ENCODE peak calls at places on chromosomes 12 and 14, in nine cellular contexts. D is stomach; Q is uterus; R is tibial artery; K is adrenal gland; L is CD4-positive, alpha-beta memory T cell; A is osteoblast; T is naive thymus-derived CD4-positive, alpha-beta T cell; W is IMR-90. P is an unnamed sample. For H3K4me1 and H3K27me3, the result is how much of the 10 kb centered on the place peaks cover.

GRCh38 chr14:55313480-55313879 is 42.3 kb downstream of the FBXO34 start:
- DNase-seq in L (no peak), Q (no peak), D (no peak), R (no peak), A (no peak), K (no peak), T (no peak), W (no peak), P (no peak)

GRCh38 chr12:97276198-97276580 is 186.4 kb upstream of the RMST start:
- DNase-seq in T (no peak), Q (no peak), R (no peak), D (no peak), K (no peak), L (no peak), A (no peak), W (no peak), P (no peak)

GRCh38 chr14:99234982-99235491 is 37.0 kb downstream of the BCL11B start:
- DNase-seq in Q (no peak), D (no peak), T (no peak), L (peak), W (no peak), A (no peak), K (no peak), R (no peak), P (no peak)

GRCh38 chr12:7915911-7916403 is 20.0 kb downstream of the SLC2A3 start:
- DNase-seq in T (no peak), Q (no peak), R (no peak), L (no peak), W (no peak), D (no peak), A (peak), K (no peak), P (no peak)

GRCh38 chr12:30980886-30981662 is 54.5 kb downstream of the TSPAN11 start:
- DNase-seq in T (no peak), A (no peak), W (no peak), K (no peak), D (no peak), L (no peak), R (no peak), Q (no peak), P (no peak)

GRCh38 chr14:100810861-100811461 is 15.0 kb upstream of the MEG3 start:
- DNase-seq in T (no peak), Q (no peak), A (peak), L (no peak), W (no peak), R (no peak), K (no peak), D (no peak), P (no peak)

GRCh38 chr12:92968201-92968813 is 39.2 kb upstream of the EEA1 start:
- DNase-seq in T (no peak), R (no peak), Q (no peak), A (no peak), W (peak), L (no peak), K (no peak), D (no peak), P (no peak)

GRCh38 chr12:108308432-108308831 is 30.7 kb downstream of the CMKLR1 start:
- DNase-seq in L (no peak), K (no peak), D (no peak), W (no peak), T (no peak), A (no peak), R (no peak), Q (no peak), P (no peak)

GRCh38 chr14:99078426-99078825 is 193.6 kb downstream of the BCL11B start:
- DNase-seq in W (no peak), D (no peak), Q (no peak), L (no peak), A (no peak), T (no peak), K (no peak), R (no peak), P (no peak)

GRCh38 chr14:30756594-30756993 is 117.8 kb upstream of the COCH start:
- DNase-seq in W (no peak), A (no peak), Q (no peak), T (no peak), L (no peak), K (no peak), D (no peak), R (no peak), P (no peak)

GRCh38 chr12:86264451-86265328 is 8.5 kb upstream of the MGAT4C start:
- DNase-seq in Q (no peak), D (peak), W (no peak), K (peak), T (no peak), L (no peak), R (no peak), A (peak), P (peak)

GRCh38 chr14:24928501-24928900 is 121.4 kb downstream of the STXBP6 start:
- DNase-seq in D (no peak), W (peak), R (no peak), K (no peak), A (no peak), L (no peak), T (no peak), Q (no peak), P (no peak)

GRCh38 chr12:57954768-57955167 is 13.4 kb downstream of the ATP23 start:
- DNase-seq in K (no peak), D (no peak), T (no peak), R (no peak), W (no peak), A (no peak), L (no peak), Q (no peak), P (no peak)

GRCh38 chr12:111291357-111291756 is 77.5 kb downstream of the PHETA1 start:
- DNase-seq in W (no peak), Q (no peak), R (no peak), K (no peak), A (no peak), D (no peak), T (no peak), L (no peak), P (no peak)

GRCh38 chr14:93375673-93376156 is 28.7 kb downstream of the COX8C start:
- DNase-seq in L (no peak), R (no peak), A (no peak), T (no peak), W (no peak), Q (no peak), K (no peak), D (no peak), P (no peak)

GRCh38 chr14:97490521-97491070 is 693.4 kb downstream of the VRK1 start:
- DNase-seq in D (no peak), Q (no peak), K (no peak), R (no peak), T (no peak), A (no peak), W (no peak), L (no peak), P (no peak)

GRCh38 chr12:25524381-25524780 is 28.7 kb downstream of the LMNTD1 start:
- DNase-seq in W (no peak), T (no peak), K (no peak), D (no peak), L (no peak), R (no peak), Q (no peak), A (no peak), P (no peak)

GRCh38 chr12:46470039-46470627 is 97.6 kb upstream of the SLC38A2 start:
- DNase-seq in D (no peak), L (no peak), T (no peak), A (no peak), Q (no peak), K (no peak), W (no peak), R (no peak), P (no peak)

GRCh38 chr12:97754306-97754705 is 291.7 kb downstream of the RMST start:
- DNase-seq in K (no peak), D (no peak), Q (no peak), T (no peak), L (no peak), R (no peak), A (no peak), W (no peak), P (no peak)

GRCh38 chr12:43292699-43293098 is 259.3 kb downstream of the ADAMTS20 start:
- DNase-seq in R (no peak), D (no peak), W (peak), Q (no peak), A (no peak), T (no peak), K (no peak), L (no peak), P (no peak)

GRCh38 chr12:48043771-48044170 is 39.5 kb upstream of the COL2A1 start:
- DNase-seq in L (no peak), T (no peak), K (no peak), R (no peak), A (no peak), Q (no peak), W (no peak), D (no peak), P (no peak)

GRCh38 chr12:120007272-120007671 is 18.2 kb downstream of the BICDL1 start:
- DNase-seq in K (no peak), D (no peak), W (no peak), R (no peak), Q (no peak), A (no peak), T (peak), L (peak), P (no peak)

GRCh38 chr14:21263284-21264024 is 5.8 kb downstream of the HNRNPC start:
- DNase-seq in R (no peak), L (no peak), W (peak), Q (no peak), T (no peak), D (no peak), K (no peak), A (no peak), P (no peak)

GRCh38 chr12:112349440-112349839 is 32.8 kb downstream of the HECTD4 start:
- DNase-seq in T (no peak), Q (no peak), W (peak), K (no peak), L (no peak), A (no peak), D (no peak), R (no peak), P (no peak)

GRCh38 chr12:96237465-96238077 is 43.4 kb downstream of the ELK3 start:
- DNase-seq in A (peak), W (peak), T (no peak), K (peak), L (peak), R (peak), D (peak), Q (peak), P (peak)

GRCh38 chr12:96234591-96235496 is 40.7 kb downstream of the ELK3 start:
- DNase-seq in L (no peak), R (no peak), T (no peak), D (no peak), K (no peak), A (no peak), Q (no peak), W (no peak), P (peak)

GRCh38 chr12:96235497-96235826 is 41.3 kb downstream of the ELK3 start:
- DNase-seq in Q (no peak), T (no peak), W (no peak), L (no peak), A (no peak), K (no peak), R (no peak), D (no peak), P (no peak)

GRCh38 chr12:96237035-96237434 is 42.9 kb downstream of the ELK3 start:
- DNase-seq in K (no peak), A (no peak), W (no peak), L (no peak), R (no peak), T (no peak), Q (peak), D (no peak), P (no peak)

GRCh38 chr12:96236221-96236822 is 42.1 kb downstream of the ELK3 start:
- DNase-seq in R (peak), D (no peak), A (peak), T (peak), Q (peak), L (peak), W (peak), K (peak), P (peak)
- H3K4me1 ChIP-seq in R (half or more), D (half or more), A (half or more), T (half or more), Q (half or more), L (half or more), W (under half), K (half or more), P (under half)

GRCh38 chr14:73394317-73394716 is 64.0 kb downstream of the NUMB start:
- DNase-seq in L (no peak), Q (no peak), W (no peak), R (no peak), A (no peak), K (no peak), T (no peak), D (no peak), P (no peak)

GRCh38 chr14:73397810-73398209 is 60.5 kb downstream of the NUMB start:
- DNase-seq in R (no peak), W (no peak), K (no peak), D (no peak), A (no peak), Q (no peak), L (no peak), T (no peak), P (no peak)

GRCh38 chr14:73393375-73393774 is 65.0 kb downstream of the NUMB start:
- DNase-seq in K (no peak), Q (no peak), A (peak), D (no peak), W (no peak), L (no peak), T (no peak), R (no peak), P (no peak)

GRCh38 chr14:73392329-73393257 is 65.8 kb downstream of the NUMB start:
- DNase-seq in T (no peak), D (no peak), L (no peak), Q (no peak), K (no peak), W (no peak), A (no peak), R (no peak), P (no peak)
- H3K27ac ChIP-seq in T (no peak), D (no peak), L (no peak), Q (no peak), K (no peak), W (no peak), A (no peak), R (no peak), P (no peak)

GRCh38 chr12:17640615-17641014 is 449.4 kb downstream of the RERGL start:
- DNase-seq in D (no peak), L (no peak), A (no peak), T (no peak), Q (no peak), K (no peak), R (no peak), W (no peak), P (no peak)

DNA sequence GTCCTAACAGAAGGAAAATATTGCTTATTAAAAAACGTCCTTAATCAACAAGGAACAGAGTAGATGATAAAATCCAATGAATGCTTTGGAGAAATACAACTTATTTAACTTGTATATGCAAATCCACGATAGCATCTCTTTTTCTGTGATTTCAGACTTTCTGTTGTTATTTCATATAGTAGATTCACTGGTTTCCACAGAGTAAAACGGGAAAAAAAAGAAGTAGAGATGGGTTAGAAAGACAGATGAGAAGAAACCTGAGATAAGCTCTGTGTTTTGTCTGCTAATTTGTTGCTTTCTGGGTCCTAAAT is 447.7 kb downstream of the RERGL start:
- DNase-seq in K (no peak), A (no peak), D (no peak), L (no peak), R (no peak), T (no peak), Q (no peak), W (no peak), P (no peak)
- H3K27me3 ChIP-seq in K (under half), A (under half), D (under half), L (under half), R (under half), T (under half), Q (under half), W (under half), P (under half)

GRCh38 chr14:36522347-36522971 is 2.4 kb upstream of the NKX2-1 start:
- DNase-seq in T (no peak), Q (no peak), D (no peak), L (no peak), K (no peak), R (no peak), W (no peak), A (no peak), P (no peak)

GRCh38 chr14:36519431-36520321 is at the start of gene NKX2-1:
- DNase-seq in T (no peak), R (no peak), Q (no peak), A (peak), L (no peak), D (no peak), W (no peak), K (no peak), P (no peak)

GRCh38 chr14:36520601-36521525 is 831 bp upstream of the NKX2-1 start:
- DNase-seq in A (peak), K (no peak), T (no peak), L (no peak), Q (no peak), W (peak), R (no peak), D (peak), P (no peak)

GRCh38 chr14:36522972-36523685 is 3.1 kb upstream of the NKX2-1 start:
- DNase-seq in W (no peak), A (no peak), L (no peak), R (no peak), T (no peak), Q (no peak), D (no peak), K (no peak), P (no peak)

DNA sequence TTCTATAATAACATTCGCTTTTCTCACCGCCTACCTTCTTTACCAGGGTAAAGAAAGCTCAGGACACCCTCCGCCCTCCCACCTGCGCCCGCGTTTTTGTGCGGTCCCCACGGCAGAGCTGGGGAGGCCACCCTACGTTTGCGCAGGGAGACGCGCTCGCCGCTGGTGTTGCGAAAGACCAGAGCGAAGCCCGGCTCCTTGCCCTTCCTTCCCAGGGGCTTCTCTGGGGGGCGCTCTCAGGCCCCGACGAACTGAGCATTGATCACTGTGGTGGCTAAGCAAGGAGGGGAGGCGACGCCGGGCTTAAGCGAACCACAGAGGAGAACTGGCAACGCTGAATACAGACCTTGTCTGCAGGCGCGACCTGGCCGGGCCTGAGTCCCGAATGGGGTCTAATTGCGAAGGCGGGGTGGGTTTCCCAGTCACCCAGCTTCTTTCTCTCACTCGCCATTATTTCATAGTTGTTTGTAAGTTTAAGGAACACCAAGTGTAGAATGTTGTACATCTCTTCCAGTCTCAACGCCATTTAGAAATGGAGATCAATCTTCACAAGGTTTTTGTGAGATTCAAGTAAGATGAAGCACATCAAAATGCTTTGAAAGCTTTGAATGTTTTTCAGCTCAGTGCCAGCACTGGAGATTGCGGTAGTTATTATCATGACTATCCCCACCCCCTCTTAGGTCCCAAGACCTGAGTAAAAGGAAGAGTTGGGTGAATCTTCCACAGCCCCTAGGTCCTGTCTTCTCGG is 1.7 kb upstream of the NKX2-1 start:
- DNase-seq in R (no peak), Q (no peak), T (no peak), K (no peak), A (peak), W (no peak), L (no peak), D (no peak), P (no peak)
- H3K4me1 ChIP-seq in R (half or more), Q (under half), T (under half), K (under half), A (under half), W (under half), L (under half), D (half or more), P (under half)

GRCh38 chr12:16299403-16299802 is 21.9 kb upstream of the SLC15A5 start:
- DNase-seq in D (no peak), R (peak), A (no peak), Q (no peak), T (no peak), K (no peak), L (no peak), W (peak), P (peak)

GRCh38 chr12:16303939-16304338 is 26.5 kb upstream of the SLC15A5 start:
- DNase-seq in T (no peak), L (no peak), K (no peak), A (no peak), W (no peak), R (no peak), Q (no peak), D (no peak), P (no peak)

GRCh38 chr12:16300222-16300621 is 22.7 kb upstream of the SLC15A5 start:
- DNase-seq in D (no peak), T (no peak), R (no peak), W (peak), A (peak), L (no peak), Q (no peak), K (no peak), P (no peak)

GRCh38 chr12:16297521-16297920 is 20.0 kb upstream of the SLC15A5 start:
- DNase-seq in R (no peak), T (no peak), A (no peak), L (no peak), W (no peak), K (no peak), D (no peak), Q (no peak), P (no peak)

GRCh38 chr12:16300706-16301105 is 23.2 kb upstream of the SLC15A5 start:
- DNase-seq in L (no peak), K (no peak), T (no peak), A (no peak), W (no peak), D (no peak), Q (peak), R (peak), P (peak)
- H3K27ac ChIP-seq in L (no peak), K (no peak), T (no peak), A (no peak), W (no peak), D (no peak), Q (peak), R (peak), P (no peak)

DNA sequence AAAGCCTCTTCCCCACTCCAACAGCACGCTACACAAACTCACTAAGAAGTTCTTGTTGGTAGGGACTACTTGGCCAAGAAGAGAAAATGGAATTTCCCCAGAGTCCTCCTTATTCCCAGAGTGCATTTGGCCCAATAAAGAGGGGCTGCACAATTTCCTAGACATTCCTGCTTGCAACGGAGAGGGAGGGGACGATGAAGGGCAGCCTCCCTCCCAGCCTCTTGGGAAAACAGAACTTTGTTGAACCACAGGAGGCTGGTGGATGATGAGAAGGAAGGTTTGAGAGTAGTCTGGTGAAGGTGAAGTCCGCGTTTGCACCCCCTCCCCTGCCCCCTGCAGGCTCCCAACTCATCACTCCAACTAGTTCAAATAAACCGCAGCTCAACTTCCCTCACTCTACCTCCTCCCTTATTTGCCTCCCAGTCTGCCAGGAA is 19.1 kb upstream of the TBX3 start:
- DNase-seq in Q (no peak), R (no peak), L (no peak), W (no peak), A (peak), D (no peak), T (no peak), K (no peak), P (no peak)
- H3K27me3 ChIP-seq in Q (under half), R (under half), L (under half), W (under half), A (half or more), D (under half), T (under half), K (under half), P (under half)

DNA sequence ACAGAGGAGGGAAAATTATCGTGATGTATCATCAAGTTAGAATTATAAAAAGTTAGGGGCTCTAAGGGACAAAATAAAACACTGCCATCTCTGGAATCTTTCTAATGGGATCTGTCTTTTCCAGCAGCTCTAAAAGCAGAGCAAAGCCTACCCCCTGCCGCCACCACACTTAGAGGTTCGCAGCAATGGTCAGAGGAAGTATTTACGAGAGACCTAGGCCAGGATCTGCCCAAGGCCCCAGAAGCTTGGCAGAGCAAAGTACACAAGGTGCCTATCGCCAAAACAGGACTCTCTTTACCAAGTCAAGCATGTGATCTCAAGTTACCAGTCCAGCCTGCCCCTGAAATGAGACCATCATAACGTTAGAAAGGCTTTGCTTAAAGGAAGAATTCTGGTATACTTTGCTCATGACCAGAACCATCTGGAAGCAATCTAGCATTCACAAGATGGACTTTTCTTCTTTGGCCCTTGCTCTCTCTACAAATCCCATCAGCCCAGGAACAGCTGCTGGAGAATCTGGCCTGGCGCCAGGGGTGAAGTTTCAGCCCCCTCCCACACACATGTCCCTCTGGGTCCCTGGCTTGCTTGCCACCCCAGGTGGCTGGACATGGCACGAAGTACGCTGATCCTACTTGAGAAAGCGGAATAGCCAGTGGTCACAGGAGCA is 220.4 kb downstream of the PPM1H start:
- DNase-seq in A (no peak), T (no peak), W (no peak), K (no peak), Q (no peak), R (no peak), D (no peak), L (no peak), P (peak)
- H3K4me1 ChIP-seq in A (under half), T (under half), W (under half), K (under half), Q (under half), R (under half), D (under half), L (under half), P (under half)

P was measured in right cardiac atrium.